ENCODE peak calls at places on chromosomes 12 and 14, in five cellular contexts. One of them, this sample, is unnamed.

GRCh38 chr12:116798719-116799118 is 60.6 kb downstream of the RNFT2 start:
- DNase-seq in GM04504: no peak
- DNase-seq in CD8-positive, alpha-beta memory T cell: no peak
- DNase-seq in left ventricle myocardium inferior: no peak
- DNase-seq in lower leg skin: no peak
- DNase-seq in this sample: no peak

GRCh38 chr12:25025951-25026490 is 77.1 kb upstream of the BCAT1 start:
- DNase-seq in GM04504: no peak
- DNase-seq in CD8-positive, alpha-beta memory T cell: no peak
- DNase-seq in left ventricle myocardium inferior: no peak
- DNase-seq in lower leg skin: no peak
- DNase-seq in this sample: no peak

GRCh38 chr12:64549108-64549507 is 61.2 kb upstream of the RASSF3 start:
- DNase-seq in GM04504: no peak
- DNase-seq in CD8-positive, alpha-beta memory T cell: no peak
- DNase-seq in left ventricle myocardium inferior: no peak
- DNase-seq in lower leg skin: no peak
- DNase-seq in this sample: no peak

GRCh38 chr12:42807251-42807650 is 217.7 kb upstream of the PRICKLE1 start:
- DNase-seq in GM04504: no peak
- DNase-seq in CD8-positive, alpha-beta memory T cell: no peak
- DNase-seq in left ventricle myocardium inferior: no peak
- DNase-seq in lower leg skin: no peak
- DNase-seq in this sample: no peak

GRCh38 chr12:59304077-59304721 is 291.6 kb upstream of the SLC16A7 start:
- DNase-seq in GM04504: no peak
- DNase-seq in CD8-positive, alpha-beta memory T cell: no peak
- DNase-seq in left ventricle myocardium inferior: no peak
- DNase-seq in lower leg skin: no peak
- DNase-seq in this sample: no peak

GRCh38 chr12:94783862-94784261 is 133.5 kb upstream of the TMCC3 start:
- DNase-seq in GM04504: no peak
- DNase-seq in CD8-positive, alpha-beta memory T cell: no peak
- DNase-seq in left ventricle myocardium inferior: no peak
- DNase-seq in lower leg skin: no peak
- DNase-seq in this sample: no peak

GRCh38 chr12:5140190-5140589 is 96.5 kb downstream of the KCNA5 start:
- DNase-seq in GM04504: no peak
- DNase-seq in CD8-positive, alpha-beta memory T cell: no peak
- DNase-seq in left ventricle myocardium inferior: no peak
- DNase-seq in lower leg skin: no peak
- DNase-seq in this sample: no peak

GRCh38 chr12:117522559-117522958 is 161.1 kb upstream of the NOS1 start:
- DNase-seq in GM04504: no peak
- DNase-seq in CD8-positive, alpha-beta memory T cell: no peak
- DNase-seq in left ventricle myocardium inferior: no peak
- DNase-seq in lower leg skin: no peak
- DNase-seq in this sample: no peak

GRCh38 chr12:70448371-70448770 is 82.3 kb downstream of the KCNMB4 start:
- DNase-seq in GM04504: no peak
- DNase-seq in CD8-positive, alpha-beta memory T cell: no peak
- DNase-seq in left ventricle myocardium inferior: no peak
- DNase-seq in lower leg skin: no peak
- DNase-seq in this sample: no peak

GRCh38 chr12:117908411-117908810 is 60.4 kb downstream of the KSR2 start:
- DNase-seq in GM04504: no peak
- DNase-seq in CD8-positive, alpha-beta memory T cell: no peak
- DNase-seq in left ventricle myocardium inferior: no peak
- DNase-seq in lower leg skin: no peak
- DNase-seq in this sample: no peak

GRCh38 chr14:90608925-90609324 is 207.3 kb downstream of the TTC7B start:
- DNase-seq in GM04504: no peak
- DNase-seq in CD8-positive, alpha-beta memory T cell: no peak
- DNase-seq in left ventricle myocardium inferior: no peak
- DNase-seq in lower leg skin: no peak
- DNase-seq in this sample: no peak

GRCh38 chr12:58169826-58170225 is 228.5 kb downstream of the ATP23 start:
- DNase-seq in GM04504: no peak
- DNase-seq in CD8-positive, alpha-beta memory T cell: no peak
- DNase-seq in left ventricle myocardium inferior: no peak
- DNase-seq in lower leg skin: no peak
- DNase-seq in this sample: no peak

GRCh38 chr12:12017798-12018197 is 52.9 kb upstream of the BCL2L14 start:
- DNase-seq in GM04504: no peak
- DNase-seq in CD8-positive, alpha-beta memory T cell: no peak
- DNase-seq in left ventricle myocardium inferior: no peak
- DNase-seq in lower leg skin: no peak
- DNase-seq in this sample: no peak

GRCh38 chr12:18430425-18431048 is 169.2 kb downstream of the PIK3C2G start:
- DNase-seq in GM04504: peak
- DNase-seq in CD8-positive, alpha-beta memory T cell: no peak
- DNase-seq in left ventricle myocardium inferior: peak
- DNase-seq in lower leg skin: no peak
- DNase-seq in this sample: no peak

GRCh38 chr12:121326996-121327674 is 25.1 kb downstream of the ANAPC5 start:
- DNase-seq in GM04504: no peak
- DNase-seq in CD8-positive, alpha-beta memory T cell: no peak
- DNase-seq in left ventricle myocardium inferior: no peak
- DNase-seq in lower leg skin: no peak
- DNase-seq in this sample: no peak

GRCh38 chr12:6821271-6821673 is 349 bp upstream of the GPR162 start:
- DNase-seq in GM04504: peak
- DNase-seq in CD8-positive, alpha-beta memory T cell: no peak
- DNase-seq in left ventricle myocardium inferior: peak
- DNase-seq in lower leg skin: peak
- DNase-seq in this sample: peak

GRCh38 chr14:93029911-93030555 is 85.7 kb downstream of the ITPK1 start:
- DNase-seq in GM04504: no peak
- DNase-seq in CD8-positive, alpha-beta memory T cell: no peak
- DNase-seq in left ventricle myocardium inferior: no peak
- DNase-seq in lower leg skin: no peak
- DNase-seq in this sample: no peak

GRCh38 chr12:50620050-50620974 is 115.5 kb downstream of the DIP2B start:
- DNase-seq in GM04504: peak
- DNase-seq in CD8-positive, alpha-beta memory T cell: no peak
- DNase-seq in left ventricle myocardium inferior: no peak
- DNase-seq in lower leg skin: no peak
- DNase-seq in this sample: no peak

GRCh38 chr12:31923063-31923412 is 36.2 kb upstream of the RESF1 start:
- DNase-seq in GM04504: no peak
- DNase-seq in CD8-positive, alpha-beta memory T cell: no peak
- DNase-seq in left ventricle myocardium inferior: no peak
- DNase-seq in lower leg skin: no peak
- DNase-seq in this sample: no peak

GRCh38 chr14:97172644-97173043 is 375.5 kb downstream of the VRK1 start:
- DNase-seq in GM04504: no peak
- DNase-seq in CD8-positive, alpha-beta memory T cell: no peak
- DNase-seq in left ventricle myocardium inferior: no peak
- DNase-seq in lower leg skin: no peak
- DNase-seq in this sample: no peak

This sample was measured in lower lobe of right lung.